ENCODE peak calls at places on chromosomes 3 and 15, in four cellular contexts. Y, T, L and J are unnamed samples.

GRCh38 chr3:172626241-172626640 is 84.6 kb downstream of the NCEH1 start:
- DNase-seq in Y (peak), T (no peak), L (no peak), J (no peak)

GRCh38 chr15:63473007-63473748 is 31.2 kb upstream of the USP3 start:
- DNase-seq in Y (no peak), T (no peak), L (no peak), J (no peak)

GRCh38 chr3:44045476-44046275 is 196.0 kb upstream of the TOPAZ1 start:
- DNase-seq in Y (no peak), T (no peak), L (peak), J (no peak)

GRCh38 chr3:40042752-40043443 is 233.5 kb downstream of the MYRIP start:
- DNase-seq in Y (no peak), T (no peak), L (no peak), J (no peak)

GRCh38 chr15:43266834-43267233 is at the start of gene TGM5:
- DNase-seq in Y (no peak), T (no peak), L (peak), J (no peak)

GRCh38 chr3:2711081-2711480 is 399.1 kb downstream of the IL5RA start:
- DNase-seq in Y (no peak), T (no peak), L (no peak), J (no peak)

GRCh38 chr3:43455233-43455632 is 166.6 kb downstream of the ANO10 start:
- DNase-seq in Y (peak), T (no peak), L (no peak), J (peak)

GRCh38 chr3:187520027-187520945 is 149.9 kb downstream of the SST start:
- DNase-seq in Y (no peak), T (no peak), L (peak), J (no peak)

GRCh38 chr3:190051643-190052042 is 69.1 kb downstream of the P3H2 start:
- DNase-seq in Y (no peak), T (no peak), L (no peak), J (no peak)

GRCh38 chr3:84136425-84136824 is 822.4 kb upstream of the CADM2 start:
- DNase-seq in Y (no peak), T (no peak), L (no peak), J (no peak)

GRCh38 chr15:80462836-80463512 is 58.8 kb downstream of the ARNT2 start:
- DNase-seq in Y (no peak), T (no peak), L (no peak), J (no peak)

GRCh38 chr15:42457445-42458442 is 33.2 kb downstream of the ZNF106 start:
- DNase-seq in Y (peak), T (peak), L (peak), J (no peak)

GRCh38 chr3:155782390-155782953 is 23.6 kb downstream of the C3orf33 start:
- DNase-seq in Y (no peak), T (no peak), L (no peak), J (no peak)

GRCh38 chr3:86967062-86967461 is 23.9 kb downstream of the VGLL3 start:
- DNase-seq in Y (no peak), T (no peak), L (no peak), J (no peak)

GRCh38 chr3:123789160-123789559 is 95.0 kb downstream of the MYLK start:
- DNase-seq in Y (no peak), T (peak), L (no peak), J (no peak)

GRCh38 chr3:101170806-101171558 is 149.4 kb downstream of the IMPG2 start:
- DNase-seq in Y (no peak), T (no peak), L (no peak), J (no peak)

GRCh38 chr3:30538787-30539186 is 67.6 kb upstream of the TGFBR2 start:
- DNase-seq in Y (peak), T (no peak), L (no peak), J (no peak)

GRCh38 chr15:40957581-40958051 is 4.3 kb downstream of the CHAC1 start:
- DNase-seq in Y (no peak), T (no peak), L (peak), J (no peak)

GRCh38 chr3:48000212-48000611 is 16.0 kb downstream of the MAP4 start:
- DNase-seq in Y (no peak), T (no peak), L (no peak), J (no peak)

GRCh38 chr15:57551717-57552677 is 39.7 kb upstream of the MYZAP start:
- DNase-seq in Y (peak), T (no peak), L (peak), J (no peak)

GRCh38 chr3:72768976-72769375 is 79.3 kb downstream of the SHQ1 start:
- DNase-seq in Y (no peak), T (no peak), L (no peak), J (no peak)

DNA sequence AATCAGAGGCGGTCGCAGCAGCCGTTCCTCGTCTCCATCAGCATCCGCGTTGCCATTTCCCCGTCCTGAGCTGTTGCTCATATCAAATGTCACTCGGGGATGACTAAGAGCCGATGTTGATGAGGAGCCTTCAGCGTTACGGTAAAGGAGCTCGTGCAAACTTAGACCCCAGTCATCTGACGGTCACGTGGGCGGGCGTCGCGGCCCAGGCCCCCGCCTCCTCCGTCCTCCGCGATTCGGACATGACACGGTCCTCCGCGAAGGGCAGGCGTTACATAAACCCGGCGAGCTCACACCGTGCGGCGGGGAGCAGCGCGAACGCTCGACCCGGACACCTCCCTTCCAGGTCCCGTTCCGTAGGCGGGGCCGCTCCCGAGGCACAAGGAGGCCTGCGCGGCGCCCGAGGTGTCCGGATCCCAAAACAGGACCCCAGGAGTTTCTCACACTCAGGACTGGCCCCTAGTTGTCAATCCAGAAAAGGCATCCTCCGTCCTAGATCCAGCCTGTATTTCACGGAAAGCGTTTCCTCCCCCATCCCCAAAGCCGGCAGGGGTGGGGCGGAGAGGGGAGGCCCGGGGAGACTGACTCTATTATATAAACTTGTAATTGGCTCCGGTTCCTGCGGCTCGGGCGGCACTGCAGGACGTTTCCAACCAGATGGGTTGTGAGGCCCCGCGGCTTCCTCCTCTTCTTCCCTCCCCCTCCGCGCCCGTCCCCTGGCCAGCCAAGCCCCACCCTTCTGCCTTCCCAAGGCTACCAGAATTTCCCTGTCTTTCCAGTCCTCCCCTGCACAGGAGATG is 100.0 kb upstream of the IGF1R start:
- DNase-seq in Y (peak), T (peak), L (peak), J (peak)
- TF ChIP-seq POLR2A in Y (no peak), T (no peak), L (peak), J (no peak)

GRCh38 chr3:184338538-184338945 is 1.1 kb downstream of the FAM131A start:
- DNase-seq in Y (peak), T (peak), L (peak), J (peak)

GRCh38 chr3:184337981-184338380 is 581 bp downstream of the FAM131A start:
- DNase-seq in Y (no peak), T (no peak), L (no peak), J (no peak)

GRCh38 chr3:184335661-184336483 is 1.5 kb upstream of the FAM131A start:
- DNase-seq in Y (peak), T (peak), L (peak), J (peak)

GRCh38 chr3:184336484-184337230 is 743 bp upstream of the FAM131A start:
- DNase-seq in Y (peak), T (peak), L (peak), J (peak)

GRCh38 chr3:184337315-184337714 is at the start of gene FAM131A:
- DNase-seq in Y (peak), T (no peak), L (no peak), J (no peak)
- TF ChIP-seq POLR2A in Y (no peak), T (no peak), L (no peak), J (no peak)

DNA sequence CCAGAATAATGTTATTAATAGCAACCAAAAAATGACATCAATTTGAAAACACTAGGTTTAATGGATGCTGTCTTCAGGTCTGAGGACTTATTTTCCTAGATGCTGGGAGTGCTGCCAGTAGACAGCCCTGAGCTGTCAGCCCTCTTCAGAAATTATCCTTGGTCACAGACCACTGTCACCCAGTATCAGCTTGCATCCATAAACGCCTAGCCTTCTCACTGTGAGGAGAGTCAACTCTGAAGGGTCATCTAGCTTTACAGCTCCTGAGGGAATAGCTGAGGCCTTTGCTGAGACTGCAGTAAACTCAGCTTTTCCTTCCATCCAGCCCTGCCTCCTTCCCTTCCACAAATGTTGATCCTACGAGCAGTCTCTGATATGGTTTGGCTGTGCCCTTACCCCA is 19.3 kb upstream of the MNS1 start:
- DNase-seq in Y (no peak), T (no peak), L (no peak), J (no peak)
- TF ChIP-seq POLR2A in Y (no peak), T (no peak), L (no peak), J (no peak)

GRCh38 chr3:13414040-13414729 is 5.9 kb downstream of the NUP210 start:
- DNase-seq in Y (no peak), T (no peak), L (peak), J (peak)
- TF ChIP-seq POLR2A in Y (no peak), T (no peak), L (no peak), J (peak)

GRCh38 chr3:141367038-141367730 is 1.1 kb upstream of the ZBTB38 start:
- DNase-seq in Y (peak), T (no peak), L (no peak), J (peak)

GRCh38 chr3:141370065-141370533 is 1.8 kb downstream of the ZBTB38 start:
- DNase-seq in Y (peak), T (no peak), L (peak), J (peak)

GRCh38 chr3:141368925-141369794 is 856 bp downstream of the ZBTB38 start:
- DNase-seq in Y (peak), T (no peak), L (no peak), J (no peak)

GRCh38 chr3:141366285-141367037 is 1.8 kb upstream of the ZBTB38 start:
- DNase-seq in Y (peak), T (no peak), L (peak), J (peak)

GRCh38 chr3:141368062-141368924 is at the start of gene ZBTB38:
- DNase-seq in Y (peak), T (peak), L (peak), J (peak)
- TF ChIP-seq POLR2A in Y (peak), T (no peak), L (peak), J (peak)

GRCh38 chr3:46713898-46714552 is 3.6 kb downstream of the PRSS50 start:
- DNase-seq in Y (no peak), T (no peak), L (no peak), J (no peak)
- TF ChIP-seq POLR2A in Y (no peak), T (no peak), L (no peak), J (no peak)

GRCh38 chr3:16090711-16091110 is 83.8 kb upstream of the GALNT15 start:
- DNase-seq in Y (peak), T (no peak), L (no peak), J (no peak)
- TF ChIP-seq POLR2A in Y (no peak), T (no peak), L (no peak), J (no peak)

GRCh38 chr3:156888576-156888975 is 62.4 kb downstream of the LEKR1 start:
- DNase-seq in Y (no peak), T (no peak), L (no peak), J (no peak)
- TF ChIP-seq POLR2A in Y (no peak), T (no peak), L (no peak), J (no peak)

GRCh38 chr3:134696155-134696554 is 45.3 kb upstream of the KY start:
- DNase-seq in Y (no peak), T (no peak), L (no peak), J (no peak)

GRCh38 chr3:134699141-134699711 is 48.4 kb upstream of the KY start:
- DNase-seq in Y (no peak), T (peak), L (no peak), J (no peak)

GRCh38 chr3:134694946-134695543 is 44.2 kb upstream of the KY start:
- DNase-seq in Y (no peak), T (no peak), L (no peak), J (no peak)

GRCh38 chr3:134699721-134700120 is 48.9 kb upstream of the KY start:
- DNase-seq in Y (no peak), T (peak), L (no peak), J (no peak)

DNA sequence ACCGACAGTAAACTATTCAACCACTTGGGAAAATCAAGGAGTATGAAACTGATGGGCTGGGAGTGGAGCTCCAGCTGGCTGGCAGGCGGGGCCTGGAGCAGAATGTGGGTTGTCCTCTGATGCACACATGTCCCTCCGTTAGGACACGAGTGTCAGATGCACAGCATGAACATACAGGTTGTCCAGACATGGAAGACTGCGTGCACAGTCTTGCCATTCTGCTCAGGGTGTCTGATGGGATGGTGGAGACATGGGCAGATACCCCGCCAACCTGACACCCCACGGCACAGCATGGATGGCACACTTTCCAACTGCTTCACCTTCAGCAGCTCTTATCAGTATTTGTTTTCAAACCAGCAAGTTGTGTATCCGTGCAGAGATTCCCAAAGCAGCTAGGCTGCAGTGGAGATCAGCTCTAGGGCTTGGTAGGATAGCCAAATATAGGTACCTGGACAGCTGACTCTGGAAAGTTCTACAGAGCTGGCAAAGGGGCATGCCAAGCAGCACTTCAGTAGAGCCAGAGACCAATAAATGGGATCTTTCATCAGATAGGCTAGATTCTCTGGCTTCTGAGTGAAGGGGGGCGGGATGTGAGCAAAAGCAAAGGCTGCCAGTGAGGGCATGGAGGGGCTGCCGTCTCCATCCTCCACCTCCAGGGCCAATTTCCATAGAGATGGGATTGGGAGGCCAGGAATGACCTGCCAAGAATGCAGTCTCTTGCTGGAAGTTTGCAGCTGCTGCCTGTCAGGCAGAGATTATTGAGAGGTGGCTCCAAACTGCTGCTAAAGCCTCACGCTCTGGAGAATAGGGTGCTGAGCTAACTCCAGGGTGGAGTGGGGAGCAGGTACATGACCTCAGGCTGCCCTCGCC is 47.2 kb upstream of the KY start:
- DNase-seq in Y (no peak), T (peak), L (no peak), J (no peak)
- TF ChIP-seq POLR2A in Y (no peak), T (no peak), L (no peak), J (no peak)